ENCODE peak calls at places on chromosomes 12 and 14, in eight cellular contexts. I is AML-193; D is iPS-NIHi11; K is stimulated activated CD8-positive, alpha-beta memory T cell treated with anti-CD3 and anti-CD28 coated beads, Interleukin-15, amount 100 ng/mL, for 4 hours; V is IMR-90; Z is dorsolateral prefrontal cortex; P is NCI-H1417; J is astrocyte of the hippocampus. Q is an unnamed sample.

GRCh38 chr12:31612819-31613218 is 21.9 kb upstream of the DENND5B start:
- DNase-seq in V (no peak), I (no peak), D (no peak), P (no peak), K (no peak), J (no peak), Z (no peak), Q (no peak)

GRCh38 chr12:1367731-1368285 is 226.6 kb downstream of the FBXL14 start:
- DNase-seq in D (no peak), K (no peak), I (no peak), P (no peak), J (peak), Z (no peak), V (no peak), Q (no peak)

GRCh38 chr14:39372656-39373055 is 59.6 kb downstream of the FBXO33 start:
- DNase-seq in P (no peak), D (no peak), K (no peak), V (peak), I (no peak), Z (no peak), J (no peak), Q (no peak)

GRCh38 chr14:106318700-106319099 is 792.3 kb downstream of the TMEM121 start:
- DNase-seq in J (no peak), K (peak), Z (no peak), D (no peak), I (no peak), P (no peak), V (no peak), Q (peak)

GRCh38 chr12:57771271-57771872 is 533 bp downstream of the METTL1 start:
- DNase-seq in V (peak), J (peak), K (peak), D (peak), I (peak), Z (peak), P (no peak), Q (peak)

GRCh38 chr12:23596568-23596967 is 352.9 kb downstream of the SOX5 start:
- DNase-seq in V (no peak), D (no peak), J (no peak), Z (no peak), K (no peak), P (no peak), I (no peak), Q (no peak)

GRCh38 chr12:107369679-107370078 is 276.3 kb upstream of the CRY1 start:
- DNase-seq in D (no peak), J (no peak), I (no peak), V (no peak), Z (no peak), P (no peak), K (peak), Q (no peak)

GRCh38 chr12:101941306-101942000 is 64.1 kb downstream of the DRAM1 start:
- DNase-seq in K (no peak), I (no peak), P (no peak), Z (no peak), J (no peak), V (no peak), D (no peak), Q (no peak)

GRCh38 chr14:71725802-71726638 is 206.2 kb upstream of the RGS6 start:
- DNase-seq in I (peak), Z (no peak), P (no peak), V (peak), D (no peak), J (peak), K (no peak), Q (no peak)

GRCh38 chr12:127343941-127344340 is 923.0 kb upstream of the TMEM132C start:
- DNase-seq in I (no peak), J (no peak), P (no peak), K (no peak), D (no peak), V (no peak), Z (no peak), Q (no peak)

GRCh38 chr12:5780536-5780935 is 164.5 kb downstream of the ANO2 start:
- DNase-seq in D (no peak), J (no peak), Z (no peak), P (no peak), K (no peak), V (no peak), I (no peak), Q (no peak)

GRCh38 chr12:13992585-13992984 is 11.2 kb upstream of the GRIN2B start:
- DNase-seq in Z (no peak), D (no peak), V (no peak), K (no peak), J (no peak), P (no peak), I (no peak), Q (no peak)

GRCh38 chr12:53287741-53288216 is 7.6 kb upstream of the PFDN5 start:
- DNase-seq in J (peak), Z (peak), K (peak), I (peak), V (peak), D (peak), P (peak), Q (peak)

GRCh38 chr12:122880668-122881067 is 15.3 kb downstream of the VPS37B start:
- DNase-seq in P (peak), I (no peak), D (peak), J (peak), K (no peak), Z (peak), V (peak), Q (no peak)

GRCh38 chr12:86950043-86950838 is 694.0 kb upstream of the MGAT4C start:
- DNase-seq in K (no peak), I (no peak), D (no peak), P (no peak), Z (no peak), J (no peak), V (no peak), Q (no peak)

GRCh38 chr12:76962099-76962498 is 83.3 kb upstream of the CSRP2 start:
- DNase-seq in I (no peak), P (no peak), J (no peak), Z (no peak), K (no peak), V (no peak), D (no peak), Q (no peak)

GRCh38 chr14:101360045-101360931 is 201.0 kb upstream of the DIO3 start:
- DNase-seq in Z (no peak), J (no peak), P (peak), D (no peak), V (no peak), K (no peak), I (no peak), Q (no peak)

GRCh38 chr12:7188557-7189397 is 709 bp upstream of the PEX5 start:
- DNase-seq in Z (peak), I (peak), D (peak), P (peak), K (peak), V (peak), J (peak), Q (peak)

GRCh38 chr14:73792476-73792875 is 59.2 kb upstream of the PTGR2 start:
- DNase-seq in J (no peak), I (no peak), K (no peak), P (no peak), V (no peak), Z (no peak), D (peak), Q (no peak)

GRCh38 chr14:47392351-47392750 is 283.1 kb downstream of the MDGA2 start:
- DNase-seq in Z (no peak), V (no peak), K (no peak), J (no peak), D (no peak), P (no peak), I (no peak), Q (no peak)

GRCh38 chr12:99658950-99659349 is 11.4 kb downstream of the GARIN6 start:
- DNase-seq in Z (no peak), K (no peak), I (no peak), D (no peak), P (peak), V (no peak), J (peak), Q (no peak)

GRCh38 chr12:105671720-105672119 is 341.2 kb downstream of the C12orf75 start:
- DNase-seq in D (no peak), P (no peak), I (no peak), K (no peak), V (peak), J (no peak), Z (no peak), Q (no peak)

GRCh38 chr14:99703381-99703780 is 19.3 kb downstream of the CYP46A1 start:
- DNase-seq in J (no peak), V (no peak), I (no peak), K (no peak), P (no peak), Z (no peak), D (no peak), Q (no peak)

GRCh38 chr12:89261982-89262381 is 90.3 kb downstream of the DUSP6 start:
- DNase-seq in J (no peak), K (no peak), V (no peak), I (no peak), D (no peak), P (no peak), Z (no peak), Q (no peak)

GRCh38 chr12:6135071-6135470 is 10.6 kb upstream of the VWF start:
- DNase-seq in V (peak), K (no peak), P (no peak), D (no peak), I (no peak), Z (no peak), J (no peak), Q (no peak)

GRCh38 chr12:112676526-112676925 is 115.0 kb upstream of the RPH3A start:
- DNase-seq in V (no peak), I (no peak), J (no peak), P (no peak), D (no peak), Z (no peak), K (no peak), Q (no peak)

GRCh38 chr14:57314690-57315089 is 45.9 kb downstream of the AP5M1 start:
- DNase-seq in J (no peak), Z (no peak), D (no peak), V (no peak), K (no peak), I (no peak), P (no peak), Q (no peak)

GRCh38 chr12:14845350-14845750 is 2.0 kb upstream of the ART4 start:
- DNase-seq in Z (no peak), I (peak), P (peak), K (no peak), D (peak), J (peak), V (peak), Q (peak)

GRCh38 chr14:36028218-36028617 is 148.3 kb downstream of the PTCSC3 start:
- DNase-seq in V (no peak), Z (no peak), P (peak), I (no peak), K (no peak), D (no peak), J (no peak), Q (no peak)

GRCh38 chr12:1844223-1844622 is 23.9 kb downstream of the LRTM2 start:
- DNase-seq in V (no peak), I (no peak), P (no peak), Z (no peak), J (no peak), D (no peak), K (no peak), Q (no peak)

Q was measured in GM12891.